ENCODE peak calls at places on chromosomes 5 and 9, in five cellular contexts. One of them, this sample, is unnamed.

GRCh38 chr5:177113566-177114424 is 19.8 kb upstream of the NSD1 start:
- DNase-seq in NCI-H2171: peak; percentile 23
- DNase-seq in right atrium auricular region: peak; percentile 82
- DNase-seq in upper lobe of right lung: peak; percentile 84
- DNase-seq in GM19239: peak; percentile 92
- DNase-seq in this sample: peak; percentile 74

GRCh38 chr9:128568470-128569083 is 16.2 kb downstream of the SPTAN1 start:
- DNase-seq in NCI-H2171: no peak
- DNase-seq in GM19239: no peak
- DNase-seq in right atrium auricular region: no peak
- DNase-seq in upper lobe of right lung: no peak
- DNase-seq in this sample: no peak

GRCh38 chr5:55096186-55096585 is 6.3 kb upstream of the GZMA start:
- DNase-seq in upper lobe of right lung: no peak
- DNase-seq in right atrium auricular region: no peak
- DNase-seq in GM19239: no peak
- DNase-seq in NCI-H2171: no peak
- DNase-seq in this sample: no peak

GRCh38 chr5:175823731-175824525 is 47.5 kb upstream of the CPLX2 start:
- DNase-seq in upper lobe of right lung: no peak
- DNase-seq in NCI-H2171: peak; percentile 37
- DNase-seq in GM19239: no peak
- DNase-seq in right atrium auricular region: no peak
- DNase-seq in this sample: no peak

GRCh38 chr9:121279841-121280388 is 12.0 kb downstream of the GSN start:
- DNase-seq in right atrium auricular region: no peak
- DNase-seq in GM19239: no peak
- DNase-seq in upper lobe of right lung: peak; percentile 54
- DNase-seq in NCI-H2171: no peak
- DNase-seq in this sample: no peak

GRCh38 chr9:74025402-74025894 is 471.7 kb upstream of the RORB start:
- DNase-seq in NCI-H2171: no peak
- DNase-seq in GM19239: no peak
- DNase-seq in right atrium auricular region: no peak
- DNase-seq in upper lobe of right lung: no peak
- DNase-seq in this sample: no peak

GRCh38 chr5:67648201-67648671 is 451.6 kb upstream of the CD180 start:
- DNase-seq in GM19239: no peak
- DNase-seq in right atrium auricular region: peak; percentile 79
- DNase-seq in upper lobe of right lung: peak; percentile 71
- DNase-seq in NCI-H2171: no peak
- DNase-seq in this sample: no peak

GRCh38 chr5:83802686-83803085 is 82.0 kb upstream of the HAPLN1 start:
- DNase-seq in right atrium auricular region: no peak
- DNase-seq in NCI-H2171: no peak
- DNase-seq in upper lobe of right lung: no peak
- DNase-seq in GM19239: no peak
- DNase-seq in this sample: no peak

GRCh38 chr9:130997925-130998595 is 10.9 kb upstream of the LAMC3 start:
- DNase-seq in GM19239: peak; percentile 74
- DNase-seq in upper lobe of right lung: peak; percentile 76
- DNase-seq in NCI-H2171: peak; percentile 12
- DNase-seq in right atrium auricular region: no peak
- DNase-seq in this sample: peak; percentile 78

GRCh38 chr5:169702726-169703481 is 65.8 kb downstream of the DOCK2 start:
- DNase-seq in GM19239: no peak
- DNase-seq in right atrium auricular region: no peak
- DNase-seq in upper lobe of right lung: no peak
- DNase-seq in NCI-H2171: no peak
- DNase-seq in this sample: no peak

GRCh38 chr5:16616536-16617271 is at the start of gene RETREG1:
- DNase-seq in GM19239: peak; percentile 36
- DNase-seq in right atrium auricular region: no peak
- DNase-seq in upper lobe of right lung: peak; percentile 88
- DNase-seq in NCI-H2171: peak; percentile 65
- DNase-seq in this sample: peak; percentile 62

This sample was measured in NB4.